ENCODE peak calls at places on chromosomes 16 and 17, in six cellular contexts. A, M, Q, Y, U and S are unnamed samples.

GRCh38 chr17:8140413-8141029 is 11.7 kb downstream of the PER1 start:
- DNase-seq in A (no peak), M (peak), Q (no peak), Y (no peak), U (no peak), S (no peak)

GRCh38 chr16:20763461-20764232 is at the start of gene ACSM3:
- DNase-seq in A (peak), M (peak), Q (no peak), Y (peak), U (peak), S (peak)

GRCh38 chr16:23464196-23464595 is 11.2 kb upstream of the COG7 start:
- DNase-seq in A (no peak), M (no peak), Q (peak), Y (no peak), U (no peak), S (no peak)

GRCh38 chr16:57032931-57033330 is 43.6 kb downstream of the NLRC5 start:
- DNase-seq in A (no peak), M (no peak), Q (no peak), Y (no peak), U (no peak), S (no peak)

GRCh38 chr17:63609820-63610573 is 9.3 kb downstream of the TACO1 start:
- DNase-seq in A (no peak), M (no peak), Q (no peak), Y (no peak), U (no peak), S (no peak)

GRCh38 chr17:57357392-57357784 is 101.1 kb downstream of the MSI2 start:
- DNase-seq in A (no peak), M (peak), Q (peak), Y (no peak), U (no peak), S (no peak)

GRCh38 chr16:27289669-27290068 is 21.1 kb upstream of the NSMCE1 start:
- DNase-seq in A (no peak), M (no peak), Q (no peak), Y (no peak), U (no peak), S (no peak)

GRCh38 chr16:81291117-81291516 is 23.6 kb upstream of the GAN start:
- DNase-seq in A (no peak), M (no peak), Q (no peak), Y (no peak), U (no peak), S (no peak)

GRCh38 chr16:72856797-72857196 is 191.1 kb downstream of the ZFHX3 start:
- DNase-seq in A (peak), M (peak), Q (no peak), Y (peak), U (peak), S (peak)

GRCh38 chr17:72305964-72306551 is 185.2 kb downstream of the SOX9 start:
- DNase-seq in A (no peak), M (peak), Q (no peak), Y (no peak), U (no peak), S (peak)

GRCh38 chr17:16922386-16923096 is 49.4 kb downstream of the TNFRSF13B start:
- DNase-seq in A (no peak), M (no peak), Q (no peak), Y (peak), U (no peak), S (peak)

GRCh38 chr16:83137326-83137770 is 510.6 kb downstream of the CDH13 start:
- DNase-seq in A (peak), M (peak), Q (no peak), Y (no peak), U (peak), S (no peak)

GRCh38 chr16:1771072-1771863 is at the start of gene NME3:
- DNase-seq in A (peak), M (peak), Q (peak), Y (peak), U (peak), S (peak)

GRCh38 chr17:47915667-47916242 is 19.7 kb downstream of the SP2 start:
- DNase-seq in A (no peak), M (no peak), Q (no peak), Y (no peak), U (no peak), S (no peak)

GRCh38 chr16:86791287-86792074 is 213.1 kb downstream of the FOXL1 start:
- DNase-seq in A (no peak), M (no peak), Q (no peak), Y (no peak), U (no peak), S (no peak)

GRCh38 chr16:67783353-67783725 is 23.0 kb downstream of the RANBP10 start:
- DNase-seq in A (no peak), M (no peak), Q (no peak), Y (no peak), U (no peak), S (no peak)

GRCh38 chr16:30956601-30957455 is 726 bp upstream of the SETD1A start:
- DNase-seq in A (peak), M (peak), Q (peak), Y (peak), U (peak), S (peak)

GRCh38 chr16:53737563-53737962 is 33.6 kb downstream of the FTO start:
- DNase-seq in A (no peak), M (no peak), Q (no peak), Y (no peak), U (no peak), S (no peak)

GRCh38 chr17:38338535-38338934 is 5.2 kb downstream of the GPR179 start:
- DNase-seq in A (no peak), M (no peak), Q (no peak), Y (no peak), U (no peak), S (no peak)

GRCh38 chr16:2779978-2780898 is 3.2 kb upstream of the ELOB start:
- DNase-seq in A (no peak), M (no peak), Q (peak), Y (no peak), U (no peak), S (peak)

GRCh38 chr17:13594310-13594709 is 7.4 kb downstream of the HS3ST3A1 start:
- DNase-seq in A (no peak), M (no peak), Q (no peak), Y (no peak), U (no peak), S (no peak)

GRCh38 chr16:3004781-3005284 is 7.9 kb upstream of the CLDN9 start:
- DNase-seq in A (no peak), M (peak), Q (no peak), Y (no peak), U (no peak), S (peak)